ENCODE peak calls at places on chromosome 4, in eight cellular contexts. One of them, this sample, is unnamed.

GRCh38 chr4:673349-674091 is 556 bp downstream of the ATP5ME start:
- DNase-seq in fibroblast of lung: no peak
- DNase-seq in tibial artery: no peak
- DNase-seq in activated T-helper 2 cell treated with anti-CD3 and anti-CD28 coated beads, Interferon-gamma antibody, Interleukin-2, Interleukin-4, amounts not matched to agents 10 μg/mL and 5 μg/mL and 100 μg/mL, durations not matched to agents 14 hours and 24 hours and 36 hours: no peak
- DNase-seq in stomach: peak; percentile 53
- DNase-seq in amygdala: no peak
- DNase-seq in GM04503: no peak
- DNase-seq in GM20000: no peak
- DNase-seq in this sample: no peak

GRCh38 chr4:55321707-55322264 is 24.3 kb upstream of the SRD5A3 start:
- DNase-seq in fibroblast of lung: peak; percentile 67
- DNase-seq in tibial artery: peak; percentile 81
- DNase-seq in activated T-helper 2 cell treated with anti-CD3 and anti-CD28 coated beads, Interferon-gamma antibody, Interleukin-2, Interleukin-4, amounts not matched to agents 10 μg/mL and 5 μg/mL and 100 μg/mL, durations not matched to agents 14 hours and 24 hours and 36 hours: no peak
- DNase-seq in stomach: peak; percentile 76
- DNase-seq in amygdala: peak; percentile 64
- DNase-seq in GM04503: peak; percentile 31
- DNase-seq in GM20000: peak; percentile 32
- DNase-seq in this sample: peak; percentile 22

GRCh38 chr4:26349496-26349895 is 28.7 kb downstream of the RBPJ start:
- DNase-seq in fibroblast of lung: no peak
- DNase-seq in tibial artery: no peak
- DNase-seq in activated T-helper 2 cell treated with anti-CD3 and anti-CD28 coated beads, Interferon-gamma antibody, Interleukin-2, Interleukin-4, amounts not matched to agents 10 μg/mL and 5 μg/mL and 100 μg/mL, durations not matched to agents 14 hours and 24 hours and 36 hours: no peak
- DNase-seq in stomach: no peak
- DNase-seq in amygdala: no peak
- DNase-seq in GM04503: no peak
- DNase-seq in GM20000: no peak
- DNase-seq in this sample: no peak

GRCh38 chr4:42278709-42279324 is 118.5 kb upstream of the SHISA3 start:
- DNase-seq in fibroblast of lung: no peak
- DNase-seq in tibial artery: no peak
- DNase-seq in activated T-helper 2 cell treated with anti-CD3 and anti-CD28 coated beads, Interferon-gamma antibody, Interleukin-2, Interleukin-4, amounts not matched to agents 10 μg/mL and 5 μg/mL and 100 μg/mL, durations not matched to agents 14 hours and 24 hours and 36 hours: no peak
- DNase-seq in stomach: no peak
- DNase-seq in amygdala: no peak
- DNase-seq in GM04503: no peak
- DNase-seq in GM20000: peak; percentile 41
- DNase-seq in this sample: no peak

GRCh38 chr4:4860803-4861591 is 1.5 kb downstream of the MSX1 start:
- DNase-seq in fibroblast of lung: no peak
- DNase-seq in tibial artery: no peak
- DNase-seq in activated T-helper 2 cell treated with anti-CD3 and anti-CD28 coated beads, Interferon-gamma antibody, Interleukin-2, Interleukin-4, amounts not matched to agents 10 μg/mL and 5 μg/mL and 100 μg/mL, durations not matched to agents 14 hours and 24 hours and 36 hours: no peak
- DNase-seq in stomach: no peak
- DNase-seq in amygdala: no peak
- DNase-seq in GM04503: no peak
- DNase-seq in GM20000: peak; percentile 61
- DNase-seq in this sample: no peak

GRCh38 chr4:133149932-133150642 is 993 bp downstream of the PCDH10 start:
- DNase-seq in fibroblast of lung: peak; percentile 39
- DNase-seq in tibial artery: no peak
- DNase-seq in activated T-helper 2 cell treated with anti-CD3 and anti-CD28 coated beads, Interferon-gamma antibody, Interleukin-2, Interleukin-4, amounts not matched to agents 10 μg/mL and 5 μg/mL and 100 μg/mL, durations not matched to agents 14 hours and 24 hours and 36 hours: no peak
- DNase-seq in stomach: no peak
- DNase-seq in amygdala: peak; percentile 64
- DNase-seq in GM04503: no peak
- DNase-seq in GM20000: peak; percentile 13
- DNase-seq in this sample: peak; percentile 24

GRCh38 chr4:175280153-175280552 is 362.0 kb downstream of the ADAM29 start:
- DNase-seq in fibroblast of lung: no peak
- DNase-seq in tibial artery: no peak
- DNase-seq in activated T-helper 2 cell treated with anti-CD3 and anti-CD28 coated beads, Interferon-gamma antibody, Interleukin-2, Interleukin-4, amounts not matched to agents 10 μg/mL and 5 μg/mL and 100 μg/mL, durations not matched to agents 14 hours and 24 hours and 36 hours: no peak
- DNase-seq in stomach: no peak
- DNase-seq in amygdala: no peak
- DNase-seq in GM04503: no peak
- DNase-seq in GM20000: no peak
- DNase-seq in this sample: no peak

GRCh38 chr4:83582289-83582756 is 46.4 kb downstream of the GPAT3 start:
- DNase-seq in fibroblast of lung: peak; percentile 11
- DNase-seq in tibial artery: no peak
- DNase-seq in activated T-helper 2 cell treated with anti-CD3 and anti-CD28 coated beads, Interferon-gamma antibody, Interleukin-2, Interleukin-4, amounts not matched to agents 10 μg/mL and 5 μg/mL and 100 μg/mL, durations not matched to agents 14 hours and 24 hours and 36 hours: no peak
- DNase-seq in stomach: peak; percentile 54
- DNase-seq in amygdala: peak; percentile 27
- DNase-seq in GM04503: peak; percentile 37
- DNase-seq in GM20000: no peak
- DNase-seq in this sample: no peak

GRCh38 chr4:13703096-13703495 is 75.6 kb upstream of the BOD1L1 start:
- DNase-seq in fibroblast of lung: no peak
- DNase-seq in tibial artery: no peak
- DNase-seq in activated T-helper 2 cell treated with anti-CD3 and anti-CD28 coated beads, Interferon-gamma antibody, Interleukin-2, Interleukin-4, amounts not matched to agents 10 μg/mL and 5 μg/mL and 100 μg/mL, durations not matched to agents 14 hours and 24 hours and 36 hours: no peak
- DNase-seq in stomach: no peak
- DNase-seq in amygdala: no peak
- DNase-seq in GM04503: no peak
- DNase-seq in GM20000: no peak
- DNase-seq in this sample: no peak

GRCh38 chr4:150231108-150231770 is 153.0 kb downstream of the DCLK2 start:
- DNase-seq in fibroblast of lung: peak; percentile 75
- DNase-seq in tibial artery: no peak
- DNase-seq in activated T-helper 2 cell treated with anti-CD3 and anti-CD28 coated beads, Interferon-gamma antibody, Interleukin-2, Interleukin-4, amounts not matched to agents 10 μg/mL and 5 μg/mL and 100 μg/mL, durations not matched to agents 14 hours and 24 hours and 36 hours: no peak
- DNase-seq in stomach: no peak
- DNase-seq in amygdala: no peak
- DNase-seq in GM04503: no peak
- DNase-seq in GM20000: no peak
- DNase-seq in this sample: no peak

GRCh38 chr4:115165503-115165902 is 52.1 kb upstream of the NDST4 start:
- DNase-seq in fibroblast of lung: peak; percentile 30
- DNase-seq in tibial artery: no peak
- DNase-seq in activated T-helper 2 cell treated with anti-CD3 and anti-CD28 coated beads, Interferon-gamma antibody, Interleukin-2, Interleukin-4, amounts not matched to agents 10 μg/mL and 5 μg/mL and 100 μg/mL, durations not matched to agents 14 hours and 24 hours and 36 hours: no peak
- DNase-seq in stomach: no peak
- DNase-seq in amygdala: no peak
- DNase-seq in GM04503: no peak
- DNase-seq in GM20000: no peak
- DNase-seq in this sample: no peak

GRCh38 chr4:139229534-139230039 is 50.4 kb downstream of the MGARP start:
- DNase-seq in fibroblast of lung: peak; percentile 43
- DNase-seq in tibial artery: no peak
- DNase-seq in activated T-helper 2 cell treated with anti-CD3 and anti-CD28 coated beads, Interferon-gamma antibody, Interleukin-2, Interleukin-4, amounts not matched to agents 10 μg/mL and 5 μg/mL and 100 μg/mL, durations not matched to agents 14 hours and 24 hours and 36 hours: no peak
- DNase-seq in stomach: no peak
- DNase-seq in amygdala: no peak
- DNase-seq in GM04503: no peak
- DNase-seq in GM20000: peak; percentile 52
- DNase-seq in this sample: peak; percentile 55

GRCh38 chr4:41913509-41913908 is 21.7 kb upstream of the TMEM33 start:
- DNase-seq in fibroblast of lung: no peak
- DNase-seq in tibial artery: no peak
- DNase-seq in activated T-helper 2 cell treated with anti-CD3 and anti-CD28 coated beads, Interferon-gamma antibody, Interleukin-2, Interleukin-4, amounts not matched to agents 10 μg/mL and 5 μg/mL and 100 μg/mL, durations not matched to agents 14 hours and 24 hours and 36 hours: no peak
- DNase-seq in stomach: no peak
- DNase-seq in amygdala: no peak
- DNase-seq in GM04503: no peak
- DNase-seq in GM20000: no peak
- DNase-seq in this sample: no peak

GRCh38 chr4:118857760-118858159 is 21.8 kb upstream of the SEC24D start:
- DNase-seq in fibroblast of lung: no peak
- DNase-seq in tibial artery: no peak
- DNase-seq in activated T-helper 2 cell treated with anti-CD3 and anti-CD28 coated beads, Interferon-gamma antibody, Interleukin-2, Interleukin-4, amounts not matched to agents 10 μg/mL and 5 μg/mL and 100 μg/mL, durations not matched to agents 14 hours and 24 hours and 36 hours: no peak
- DNase-seq in stomach: no peak
- DNase-seq in amygdala: no peak
- DNase-seq in GM04503: no peak
- DNase-seq in GM20000: no peak
- DNase-seq in this sample: no peak

GRCh38 chr4:76179398-76180318 is 31.5 kb upstream of the NUP54 start:
- DNase-seq in fibroblast of lung: peak; percentile 65
- DNase-seq in tibial artery: peak; percentile 85
- DNase-seq in activated T-helper 2 cell treated with anti-CD3 and anti-CD28 coated beads, Interferon-gamma antibody, Interleukin-2, Interleukin-4, amounts not matched to agents 10 μg/mL and 5 μg/mL and 100 μg/mL, durations not matched to agents 14 hours and 24 hours and 36 hours: peak; percentile 64
- DNase-seq in stomach: peak; percentile 93
- DNase-seq in amygdala: peak; percentile 78
- DNase-seq in GM04503: no peak
- DNase-seq in GM20000: peak; percentile 74
- DNase-seq in this sample: peak; percentile 72

GRCh38 chr4:56215901-56216300 is 171.4 kb downstream of the AASDH start:
- DNase-seq in fibroblast of lung: peak; percentile 83
- DNase-seq in tibial artery: no peak
- DNase-seq in activated T-helper 2 cell treated with anti-CD3 and anti-CD28 coated beads, Interferon-gamma antibody, Interleukin-2, Interleukin-4, amounts not matched to agents 10 μg/mL and 5 μg/mL and 100 μg/mL, durations not matched to agents 14 hours and 24 hours and 36 hours: no peak
- DNase-seq in stomach: peak; percentile 47
- DNase-seq in amygdala: no peak
- DNase-seq in GM04503: no peak
- DNase-seq in GM20000: no peak
- DNase-seq in this sample: no peak

GRCh38 chr4:100935090-100935489 is 412.2 kb downstream of the PPP3CA start:
- DNase-seq in fibroblast of lung: peak; percentile 3
- DNase-seq in tibial artery: no peak
- DNase-seq in activated T-helper 2 cell treated with anti-CD3 and anti-CD28 coated beads, Interferon-gamma antibody, Interleukin-2, Interleukin-4, amounts not matched to agents 10 μg/mL and 5 μg/mL and 100 μg/mL, durations not matched to agents 14 hours and 24 hours and 36 hours: no peak
- DNase-seq in stomach: no peak
- DNase-seq in amygdala: no peak
- DNase-seq in GM04503: no peak
- DNase-seq in GM20000: no peak
- DNase-seq in this sample: no peak

GRCh38 chr4:23903859-23904438 is 14.1 kb upstream of the PPARGC1A start:
- DNase-seq in fibroblast of lung: no peak
- DNase-seq in tibial artery: no peak
- DNase-seq in activated T-helper 2 cell treated with anti-CD3 and anti-CD28 coated beads, Interferon-gamma antibody, Interleukin-2, Interleukin-4, amounts not matched to agents 10 μg/mL and 5 μg/mL and 100 μg/mL, durations not matched to agents 14 hours and 24 hours and 36 hours: no peak
- DNase-seq in stomach: peak; percentile 58
- DNase-seq in amygdala: no peak
- DNase-seq in GM04503: no peak
- DNase-seq in GM20000: no peak
- DNase-seq in this sample: no peak

GRCh38 chr4:147548251-147548650 is 67.4 kb downstream of the EDNRA start:
- DNase-seq in fibroblast of lung: peak; percentile 23
- DNase-seq in tibial artery: no peak
- DNase-seq in activated T-helper 2 cell treated with anti-CD3 and anti-CD28 coated beads, Interferon-gamma antibody, Interleukin-2, Interleukin-4, amounts not matched to agents 10 μg/mL and 5 μg/mL and 100 μg/mL, durations not matched to agents 14 hours and 24 hours and 36 hours: no peak
- DNase-seq in stomach: no peak
- DNase-seq in amygdala: no peak
- DNase-seq in GM04503: no peak
- DNase-seq in GM20000: no peak
- DNase-seq in this sample: no peak

GRCh38 chr4:160371446-160371845 is 1268.6 kb downstream of the RAPGEF2 start:
- DNase-seq in fibroblast of lung: peak; percentile 1
- DNase-seq in tibial artery: no peak
- DNase-seq in activated T-helper 2 cell treated with anti-CD3 and anti-CD28 coated beads, Interferon-gamma antibody, Interleukin-2, Interleukin-4, amounts not matched to agents 10 μg/mL and 5 μg/mL and 100 μg/mL, durations not matched to agents 14 hours and 24 hours and 36 hours: no peak
- DNase-seq in stomach: no peak
- DNase-seq in amygdala: no peak
- DNase-seq in GM04503: no peak
- DNase-seq in GM20000: no peak
- DNase-seq in this sample: no peak

GRCh38 chr4:146244496-146244895 is 30.2 kb downstream of the REELD1 start:
- DNase-seq in fibroblast of lung: no peak
- DNase-seq in tibial artery: no peak
- DNase-seq in activated T-helper 2 cell treated with anti-CD3 and anti-CD28 coated beads, Interferon-gamma antibody, Interleukin-2, Interleukin-4, amounts not matched to agents 10 μg/mL and 5 μg/mL and 100 μg/mL, durations not matched to agents 14 hours and 24 hours and 36 hours: no peak
- DNase-seq in stomach: no peak
- DNase-seq in amygdala: no peak
- DNase-seq in GM04503: no peak
- DNase-seq in GM20000: no peak
- DNase-seq in this sample: no peak

GRCh38 chr4:30802622-30803323 is 82.6 kb downstream of the PCDH7 start:
- DNase-seq in fibroblast of lung: peak; percentile 88
- DNase-seq in tibial artery: no peak
- DNase-seq in activated T-helper 2 cell treated with anti-CD3 and anti-CD28 coated beads, Interferon-gamma antibody, Interleukin-2, Interleukin-4, amounts not matched to agents 10 μg/mL and 5 μg/mL and 100 μg/mL, durations not matched to agents 14 hours and 24 hours and 36 hours: no peak
- DNase-seq in stomach: no peak
- DNase-seq in amygdala: peak; percentile 26
- DNase-seq in GM04503: no peak
- DNase-seq in GM20000: no peak
- DNase-seq in this sample: no peak

GRCh38 chr4:46648088-46648744 is 258.3 kb upstream of the GABRA2 start:
- DNase-seq in fibroblast of lung: peak; percentile 1
- DNase-seq in tibial artery: no peak
- DNase-seq in activated T-helper 2 cell treated with anti-CD3 and anti-CD28 coated beads, Interferon-gamma antibody, Interleukin-2, Interleukin-4, amounts not matched to agents 10 μg/mL and 5 μg/mL and 100 μg/mL, durations not matched to agents 14 hours and 24 hours and 36 hours: no peak
- DNase-seq in stomach: no peak
- DNase-seq in amygdala: no peak
- DNase-seq in GM04503: no peak
- DNase-seq in GM20000: peak; percentile 21
- DNase-seq in this sample: peak; percentile 11

GRCh38 chr4:159860945-159861344 is 758.1 kb downstream of the RAPGEF2 start:
- DNase-seq in fibroblast of lung: no peak
- DNase-seq in tibial artery: no peak
- DNase-seq in activated T-helper 2 cell treated with anti-CD3 and anti-CD28 coated beads, Interferon-gamma antibody, Interleukin-2, Interleukin-4, amounts not matched to agents 10 μg/mL and 5 μg/mL and 100 μg/mL, durations not matched to agents 14 hours and 24 hours and 36 hours: no peak
- DNase-seq in stomach: no peak
- DNase-seq in amygdala: no peak
- DNase-seq in GM04503: no peak
- DNase-seq in GM20000: no peak
- DNase-seq in this sample: no peak

GRCh38 chr4:84901173-84901572 is 65.3 kb downstream of the WDFY3 start:
- DNase-seq in fibroblast of lung: no peak
- DNase-seq in tibial artery: no peak
- DNase-seq in activated T-helper 2 cell treated with anti-CD3 and anti-CD28 coated beads, Interferon-gamma antibody, Interleukin-2, Interleukin-4, amounts not matched to agents 10 μg/mL and 5 μg/mL and 100 μg/mL, durations not matched to agents 14 hours and 24 hours and 36 hours: no peak
- DNase-seq in stomach: no peak
- DNase-seq in amygdala: no peak
- DNase-seq in GM04503: no peak
- DNase-seq in GM20000: no peak
- DNase-seq in this sample: no peak

GRCh38 chr4:139951051-139951450 is 202.9 kb downstream of the MAML3 start:
- DNase-seq in fibroblast of lung: peak; percentile 74
- DNase-seq in tibial artery: no peak
- DNase-seq in activated T-helper 2 cell treated with anti-CD3 and anti-CD28 coated beads, Interferon-gamma antibody, Interleukin-2, Interleukin-4, amounts not matched to agents 10 μg/mL and 5 μg/mL and 100 μg/mL, durations not matched to agents 14 hours and 24 hours and 36 hours: peak; percentile 27
- DNase-seq in stomach: no peak
- DNase-seq in amygdala: no peak
- DNase-seq in GM04503: no peak
- DNase-seq in GM20000: no peak
- DNase-seq in this sample: no peak

GRCh38 chr4:16217300-16218051 is 8.8 kb downstream of the TAPT1 start:
- DNase-seq in fibroblast of lung: no peak
- DNase-seq in tibial artery: no peak
- DNase-seq in activated T-helper 2 cell treated with anti-CD3 and anti-CD28 coated beads, Interferon-gamma antibody, Interleukin-2, Interleukin-4, amounts not matched to agents 10 μg/mL and 5 μg/mL and 100 μg/mL, durations not matched to agents 14 hours and 24 hours and 36 hours: no peak
- DNase-seq in stomach: no peak
- DNase-seq in amygdala: no peak
- DNase-seq in GM04503: no peak
- DNase-seq in GM20000: peak; percentile 42
- DNase-seq in this sample: peak; percentile 43

GRCh38 chr4:141021397-141022194 is 111.7 kb downstream of the RNF150 start:
- DNase-seq in fibroblast of lung: peak; percentile 23
- DNase-seq in tibial artery: no peak
- DNase-seq in activated T-helper 2 cell treated with anti-CD3 and anti-CD28 coated beads, Interferon-gamma antibody, Interleukin-2, Interleukin-4, amounts not matched to agents 10 μg/mL and 5 μg/mL and 100 μg/mL, durations not matched to agents 14 hours and 24 hours and 36 hours: no peak
- DNase-seq in stomach: no peak
- DNase-seq in amygdala: no peak
- DNase-seq in GM04503: no peak
- DNase-seq in GM20000: no peak
- DNase-seq in this sample: no peak

GRCh38 chr4:77692847-77693432 is 87.3 kb downstream of the CXCL13 start:
- DNase-seq in fibroblast of lung: no peak
- DNase-seq in tibial artery: no peak
- DNase-seq in activated T-helper 2 cell treated with anti-CD3 and anti-CD28 coated beads, Interferon-gamma antibody, Interleukin-2, Interleukin-4, amounts not matched to agents 10 μg/mL and 5 μg/mL and 100 μg/mL, durations not matched to agents 14 hours and 24 hours and 36 hours: no peak
- DNase-seq in stomach: no peak
- DNase-seq in amygdala: no peak
- DNase-seq in GM04503: no peak
- DNase-seq in GM20000: no peak
- DNase-seq in this sample: no peak

GRCh38 chr4:127219247-127219646 is 413.5 kb upstream of the INTU start:
- DNase-seq in fibroblast of lung: no peak
- DNase-seq in tibial artery: no peak
- DNase-seq in activated T-helper 2 cell treated with anti-CD3 and anti-CD28 coated beads, Interferon-gamma antibody, Interleukin-2, Interleukin-4, amounts not matched to agents 10 μg/mL and 5 μg/mL and 100 μg/mL, durations not matched to agents 14 hours and 24 hours and 36 hours: no peak
- DNase-seq in stomach: no peak
- DNase-seq in amygdala: no peak
- DNase-seq in GM04503: no peak
- DNase-seq in GM20000: no peak
- DNase-seq in this sample: no peak

GRCh38 chr4:112284662-112285411 is 867 bp downstream of the TIFA start:
- DNase-seq in fibroblast of lung: peak; percentile 31
- DNase-seq in tibial artery: no peak
- DNase-seq in activated T-helper 2 cell treated with anti-CD3 and anti-CD28 coated beads, Interferon-gamma antibody, Interleukin-2, Interleukin-4, amounts not matched to agents 10 μg/mL and 5 μg/mL and 100 μg/mL, durations not matched to agents 14 hours and 24 hours and 36 hours: no peak
- DNase-seq in stomach: no peak
- DNase-seq in amygdala: no peak
- DNase-seq in GM04503: no peak
- DNase-seq in GM20000: peak; percentile 26
- DNase-seq in this sample: peak; percentile 30

GRCh38 chr4:32219306-32220075 is 1499.3 kb downstream of the PCDH7 start:
- DNase-seq in fibroblast of lung: peak; percentile 52
- DNase-seq in tibial artery: no peak
- DNase-seq in activated T-helper 2 cell treated with anti-CD3 and anti-CD28 coated beads, Interferon-gamma antibody, Interleukin-2, Interleukin-4, amounts not matched to agents 10 μg/mL and 5 μg/mL and 100 μg/mL, durations not matched to agents 14 hours and 24 hours and 36 hours: no peak
- DNase-seq in stomach: no peak
- DNase-seq in amygdala: no peak
- DNase-seq in GM04503: no peak
- DNase-seq in GM20000: no peak
- DNase-seq in this sample: no peak

GRCh38 chr4:91116861-91117260 is 989.7 kb downstream of the CCSER1 start:
- DNase-seq in fibroblast of lung: peak; percentile 5
- DNase-seq in tibial artery: no peak
- DNase-seq in activated T-helper 2 cell treated with anti-CD3 and anti-CD28 coated beads, Interferon-gamma antibody, Interleukin-2, Interleukin-4, amounts not matched to agents 10 μg/mL and 5 μg/mL and 100 μg/mL, durations not matched to agents 14 hours and 24 hours and 36 hours: no peak
- DNase-seq in stomach: no peak
- DNase-seq in amygdala: no peak
- DNase-seq in GM04503: no peak
- DNase-seq in GM20000: no peak
- DNase-seq in this sample: peak; percentile 6

GRCh38 chr4:47074836-47075235 is 43.5 kb downstream of the GABRB1 start:
- DNase-seq in fibroblast of lung: peak; percentile 36
- DNase-seq in tibial artery: no peak
- DNase-seq in activated T-helper 2 cell treated with anti-CD3 and anti-CD28 coated beads, Interferon-gamma antibody, Interleukin-2, Interleukin-4, amounts not matched to agents 10 μg/mL and 5 μg/mL and 100 μg/mL, durations not matched to agents 14 hours and 24 hours and 36 hours: no peak
- DNase-seq in stomach: no peak
- DNase-seq in amygdala: no peak
- DNase-seq in GM04503: no peak
- DNase-seq in GM20000: no peak
- DNase-seq in this sample: no peak